ENCODE peak calls at places on chromosomes 6 and 20, in six cellular contexts. X is coronary artery, F is prostate gland, B is A673, H is OCI-LY7, R is thoracic aorta. A is an unnamed sample.

GRCh38 chr6:25278557-25278913 is 639 bp upstream of the CARMIL1 start:
- DNase-seq in X (no peak), F (no peak), B (no peak), H (no peak), R (no peak), A (peak)

GRCh38 chr6:4906942-4907300 is 96.9 kb downstream of the RPP40 start:
- DNase-seq in X (no peak), F (no peak), B (no peak), H (no peak), R (no peak), A (no peak)

GRCh38 chr6:167267896-167268528 is 23.1 kb upstream of the UNC93A start:
- DNase-seq in X (no peak), F (no peak), B (no peak), H (no peak), R (no peak), A (no peak)

GRCh38 chr6:73675466-73676098 is 20.4 kb upstream of the CD109 start:
- DNase-seq in X (no peak), F (peak), B (peak), H (peak), R (peak), A (peak)

GRCh38 chr6:17714177-17714576 is 7.5 kb upstream of the NUP153 start:
- DNase-seq in X (no peak), F (no peak), B (no peak), H (no peak), R (no peak), A (no peak)

GRCh38 chr6:2498224-2498623 is 252.5 kb downstream of the MYLK4 start:
- DNase-seq in X (no peak), F (no peak), B (no peak), H (no peak), R (no peak), A (peak)

GRCh38 chr6:158048589-158048988 is 66.9 kb downstream of the SYNJ2 start:
- DNase-seq in X (no peak), F (no peak), B (no peak), H (no peak), R (no peak), A (no peak)

GRCh38 chr6:155022726-155023125 is 27.6 kb downstream of the TIAM2 start:
- DNase-seq in X (no peak), F (no peak), B (no peak), H (no peak), R (no peak), A (no peak)

GRCh38 chr6:151440930-151441329 is 11.0 kb downstream of the RMND1 start:
- DNase-seq in X (no peak), F (no peak), B (no peak), H (peak), R (no peak), A (no peak)

GRCh38 chr6:168778201-168778600 is 337.2 kb downstream of the SMOC2 start:
- DNase-seq in X (no peak), F (no peak), B (no peak), H (no peak), R (no peak), A (no peak)

GRCh38 chr20:36106606-36107005 is 47.9 kb upstream of the EPB41L1 start:
- DNase-seq in X (no peak), F (no peak), B (no peak), H (no peak), R (no peak), A (no peak)

DNA sequence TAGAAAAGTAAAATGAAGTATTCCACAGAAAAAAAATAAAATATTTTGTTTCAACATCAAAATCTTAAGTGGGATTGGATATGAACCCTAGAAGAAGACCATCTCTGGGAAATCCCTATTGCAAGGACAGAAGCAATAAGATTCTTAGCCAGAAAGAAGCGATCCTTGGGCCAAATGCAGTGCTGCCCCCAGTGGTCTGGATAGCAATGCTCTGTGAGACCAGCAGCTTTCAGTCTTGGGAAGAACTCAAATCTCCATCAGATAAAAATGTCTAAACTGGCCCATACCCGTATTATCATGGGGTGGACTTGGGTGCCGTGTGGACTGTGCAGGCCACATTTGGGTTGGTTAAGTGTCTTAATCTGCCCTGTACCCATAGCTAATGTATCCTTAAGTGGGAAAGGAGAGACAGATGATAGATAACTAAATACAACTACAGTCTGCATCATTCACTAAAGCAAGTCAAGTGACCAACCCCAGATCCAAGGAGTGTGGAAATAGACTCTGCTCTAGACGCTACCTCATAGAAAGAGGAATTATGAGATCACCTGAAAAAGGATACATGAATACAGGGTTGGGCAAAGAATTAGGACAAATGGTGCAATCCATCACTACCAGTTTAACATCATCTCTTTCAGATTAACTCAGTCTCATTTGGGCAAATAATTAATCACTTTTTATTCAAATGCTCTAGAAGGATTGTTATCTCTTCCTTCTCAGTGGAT is 38.9 kb upstream of the SNAP25 start:
- DNase-seq in X (no peak), F (no peak), B (peak), H (no peak), R (no peak), A (no peak)
- TF ChIP-seq CTCF in X (no peak), F (no peak), B (peak), H (peak), R (no peak), A (no peak)

DNA sequence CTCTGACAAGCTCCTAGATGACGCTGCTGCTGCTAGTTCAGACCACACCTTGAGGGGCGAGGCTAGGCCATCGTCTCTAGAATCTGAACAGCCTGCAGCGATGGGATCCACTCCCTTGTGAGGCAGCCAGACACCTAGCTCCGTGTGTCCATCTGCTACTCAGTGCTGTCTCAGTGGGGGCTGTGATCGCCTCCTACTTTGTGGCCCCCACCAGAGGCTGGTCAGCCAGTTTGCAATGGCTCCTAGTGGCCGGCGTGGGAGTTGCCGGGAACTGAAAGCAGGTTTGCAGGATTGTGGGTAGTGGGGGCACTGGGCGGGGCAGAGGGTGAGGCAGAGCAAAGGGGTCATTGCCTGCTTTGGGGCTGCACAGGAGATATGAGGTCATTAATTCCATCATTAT is 2.8 kb downstream of the CCN5 start:
- DNase-seq in X (peak), F (no peak), B (no peak), H (no peak), R (no peak), A (no peak)
- H3K27ac ChIP-seq in X (peak), F (no peak), B (no peak), H (no peak), R (peak), A (no peak)

GRCh38 chr6:55011034-55011433 is 163.3 kb upstream of the HCRTR2 start:
- DNase-seq in X (no peak), F (no peak), B (no peak), H (no peak), R (no peak), A (no peak)
- TF ChIP-seq CTCF in X (no peak), F (no peak), B (peak), H (no peak), R (no peak), A (no peak)

GRCh38 chr6:104525677-104526322 is 333.9 kb downstream of the HACE1 start:
- DNase-seq in X (peak), F (peak), B (peak), H (peak), R (peak), A (peak)
- H3K27ac ChIP-seq in X (peak), F (no peak), B (no peak), H (no peak), R (peak), A (no peak)

GRCh38 chr6:75418233-75418632 is 75.4 kb downstream of the FILIP1 start:
- DNase-seq in X (no peak), F (no peak), B (no peak), H (no peak), R (no peak), A (peak)
- TF ChIP-seq CTCF in X (no peak), F (no peak), B (no peak), H (no peak), R (no peak), A (no peak)